ENCODE peak calls at places on chromosomes 11 and 22, in eight cellular contexts. B, Z, Y, D, W, U, M and L are unnamed samples.

GRCh38 chr11:65853249-65853979 is 4.6 kb downstream of the CFL1 start:
- DNase-seq in Z (no peak), D (no peak), W (no peak), Y (no peak), M (no peak), U (no peak), B (no peak), L (no peak)

GRCh38 chr22:37906364-37907008 is 389 bp downstream of the MICALL1 start:
- DNase-seq in Z (no peak), D (peak; percentile 50), B (no peak), M (peak; percentile 28), W (no peak), U (no peak), Y (no peak), L (no peak)

GRCh38 chr11:67373916-67374570 is 645 bp upstream of the CLCF1 start:
- DNase-seq in D (peak; percentile 73), M (no peak), Z (peak; percentile 76), W (peak; percentile 98), U (no peak), B (peak; percentile 93), Y (peak; percentile 75), L (no peak)

GRCh38 chr11:117425679-117426296 is 98.1 kb downstream of the CEP164 start:
- DNase-seq in D (no peak), B (no peak), Z (no peak), U (no peak), W (no peak), Y (no peak), M (no peak), L (no peak)

GRCh38 chr11:19508166-19508565 is 204.5 kb upstream of the NAV2 start:
- DNase-seq in W (peak; percentile 59), D (no peak), Z (peak; percentile 27), U (no peak), M (no peak), Y (peak; percentile 5), B (no peak), L (no peak)

GRCh38 chr11:88363566-88364169 is 26.1 kb upstream of the CTSC start:
- DNase-seq in W (peak; percentile 68), Y (no peak), D (no peak), M (no peak), B (no peak), Z (no peak), U (no peak), L (no peak)

GRCh38 chr11:2348986-2349385 is 28.1 kb upstream of the CD81 start:
- DNase-seq in U (no peak), M (no peak), Z (no peak), D (no peak), B (no peak), Y (no peak), W (peak; percentile 36), L (no peak)

GRCh38 chr22:37904572-37905533 is 1.2 kb upstream of the MICALL1 start:
- DNase-seq in D (no peak), W (peak; percentile 100), Z (peak; percentile 65), Y (peak; percentile 32), B (peak; percentile 97), U (peak; percentile 49), M (no peak), L (no peak)

GRCh38 chr22:38338772-38339379 is 21.6 kb upstream of the CSNK1E start:
- DNase-seq in U (no peak), W (no peak), M (no peak), B (no peak), Y (no peak), Z (no peak), D (no peak), L (peak; percentile 31)

GRCh38 chr11:95095858-95096587 is 6.4 kb downstream of the ENDOD1 start:
- DNase-seq in Y (no peak), U (no peak), D (no peak), B (peak; percentile 72), Z (no peak), M (no peak), W (peak; percentile 79), L (no peak)

GRCh38 chr11:4511846-4512245 is 29.4 kb downstream of the OR52K1 start:
- DNase-seq in M (no peak), U (no peak), W (no peak), Z (no peak), B (no peak), Y (no peak), D (no peak), L (no peak)

GRCh38 chr11:46541593-46542371 is 52.0 kb downstream of the AMBRA1 start:
- DNase-seq in M (no peak), W (no peak), Y (no peak), U (no peak), D (no peak), B (no peak), Z (peak; percentile 95), L (no peak)

GRCh38 chr11:3165916-3166267 is 782 bp upstream of the OSBPL5 start:
- DNase-seq in Z (no peak), Y (no peak), M (no peak), W (no peak), U (no peak), B (no peak), D (no peak), L (no peak)